ENCODE peak calls at places on chromosome 10, in four cellular contexts. One of them, this sample, is unnamed.

GRCh38 chr10:16853201-16853600 is 36.0 kb upstream of the RSU1 start:
- DNase-seq in HepG2: peak
- DNase-seq in SK-N-SH: peak
- DNase-seq in GM12878: no peak
- DNase-seq in this sample: no peak

GRCh38 chr10:350981-351501 is 215.8 kb downstream of the ZMYND11 start:
- DNase-seq in HepG2: no peak
- DNase-seq in SK-N-SH: no peak
- DNase-seq in GM12878: no peak
- DNase-seq in this sample: no peak

GRCh38 chr10:16893664-16894063 is 76.4 kb upstream of the RSU1 start:
- DNase-seq in HepG2: no peak
- DNase-seq in SK-N-SH: no peak
- DNase-seq in GM12878: no peak
- DNase-seq in this sample: no peak

GRCh38 chr10:22997102-22997501 is 69.2 kb downstream of the ARMC3 start:
- DNase-seq in HepG2: no peak
- DNase-seq in SK-N-SH: peak
- DNase-seq in GM12878: no peak
- DNase-seq in this sample: peak

GRCh38 chr10:129694633-129695356 is 227.8 kb downstream of the MGMT start:
- DNase-seq in HepG2: no peak
- DNase-seq in SK-N-SH: no peak
- DNase-seq in GM12878: no peak
- DNase-seq in this sample: no peak

GRCh38 chr10:61609609-61610166 is 53.0 kb upstream of the CABCOCO1 start:
- DNase-seq in HepG2: no peak
- DNase-seq in SK-N-SH: no peak
- DNase-seq in GM12878: no peak
- DNase-seq in this sample: no peak

GRCh38 chr10:43109671-43110249 is 28.5 kb upstream of the CSGALNACT2 start:
- DNase-seq in HepG2: no peak
- DNase-seq in SK-N-SH: no peak
- DNase-seq in GM12878: no peak
- DNase-seq in this sample: no peak

GRCh38 chr10:49407552-49408137 is 11.8 kb upstream of the DRGX start:
- DNase-seq in HepG2: peak
- DNase-seq in SK-N-SH: peak
- DNase-seq in GM12878: no peak
- DNase-seq in this sample: peak

GRCh38 chr10:129942936-129943724 is 20.9 kb downstream of the EBF3 start:
- DNase-seq in HepG2: no peak
- DNase-seq in SK-N-SH: no peak
- DNase-seq in GM12878: no peak
- DNase-seq in this sample: no peak

GRCh38 chr10:122461367-122461728 is at the start of gene HTRA1:
- DNase-seq in HepG2: no peak
- DNase-seq in SK-N-SH: peak
- DNase-seq in GM12878: no peak
- DNase-seq in this sample: no peak

GRCh38 chr10:80506189-80506575 is 31.5 kb upstream of the SH2D4B start:
- DNase-seq in HepG2: peak
- DNase-seq in SK-N-SH: no peak
- DNase-seq in GM12878: no peak
- DNase-seq in this sample: no peak

GRCh38 chr10:5529702-5530411 is 5.1 kb downstream of the CALML3 start:
- DNase-seq in HepG2: no peak
- DNase-seq in SK-N-SH: no peak
- DNase-seq in GM12878: no peak
- DNase-seq in this sample: no peak

GRCh38 chr10:131727612-131728011 is 173.2 kb upstream of the PPP2R2D start:
- DNase-seq in HepG2: no peak
- DNase-seq in SK-N-SH: no peak
- DNase-seq in GM12878: no peak
- DNase-seq in this sample: no peak

GRCh38 chr10:12929381-12929780 is 72.1 kb downstream of the CCDC3 start:
- DNase-seq in HepG2: no peak
- DNase-seq in SK-N-SH: no peak
- DNase-seq in GM12878: no peak
- DNase-seq in this sample: no peak

GRCh38 chr10:125166658-125167057 is 6.3 kb upstream of the CTBP2 start:
- DNase-seq in HepG2: no peak
- DNase-seq in SK-N-SH: no peak
- DNase-seq in GM12878: no peak
- DNase-seq in this sample: no peak

GRCh38 chr10:48768451-48768766 is 83.7 kb downstream of the WDFY4 start:
- DNase-seq in HepG2: no peak
- DNase-seq in SK-N-SH: no peak
- DNase-seq in GM12878: no peak
- DNase-seq in this sample: no peak

GRCh38 chr10:121952226-121952625 is 22.8 kb downstream of the NSMCE4A start:
- DNase-seq in HepG2: no peak
- DNase-seq in SK-N-SH: no peak
- DNase-seq in GM12878: no peak
- DNase-seq in this sample: no peak

GRCh38 chr10:26437637-26438461 is at the start of gene APBB1IP:
- DNase-seq in HepG2: no peak
- DNase-seq in SK-N-SH: no peak
- DNase-seq in GM12878: peak
- DNase-seq in this sample: no peak

GRCh38 chr10:132388901-132389630 is 7.9 kb upstream of the PWWP2B start:
- DNase-seq in HepG2: no peak
- DNase-seq in SK-N-SH: no peak
- DNase-seq in GM12878: no peak
- DNase-seq in this sample: no peak

GRCh38 chr10:73772280-73773151 is 9.3 kb upstream of the CHCHD1 start:
- DNase-seq in HepG2: peak
- DNase-seq in SK-N-SH: peak
- DNase-seq in GM12878: peak
- DNase-seq in this sample: peak
- TF ChIP-seq REST in HepG2: no peak
- TF ChIP-seq REST in SK-N-SH: no peak
- TF ChIP-seq REST in GM12878: no peak
- TF ChIP-seq REST in this sample: peak

GRCh38 chr10:111075577-111076185 is 1.1 kb upstream of the ADRA2A start:
- DNase-seq in HepG2: no peak
- DNase-seq in SK-N-SH: no peak
- DNase-seq in GM12878: no peak
- DNase-seq in this sample: no peak

GRCh38 chr10:111078505-111079185 is 1.8 kb downstream of the ADRA2A start:
- DNase-seq in HepG2: no peak
- DNase-seq in SK-N-SH: no peak
- DNase-seq in GM12878: no peak
- DNase-seq in this sample: no peak

GRCh38 chr10:111077715-111078504 is 1.1 kb downstream of the ADRA2A start:
- DNase-seq in HepG2: no peak
- DNase-seq in SK-N-SH: peak
- DNase-seq in GM12878: no peak
- DNase-seq in this sample: no peak

GRCh38 chr10:111076191-111076681 is 593 bp upstream of the ADRA2A start:
- DNase-seq in HepG2: no peak
- DNase-seq in SK-N-SH: peak
- DNase-seq in GM12878: no peak
- DNase-seq in this sample: peak

GRCh38 chr10:111076682-111077661 is at the start of gene ADRA2A:
- DNase-seq in HepG2: no peak
- DNase-seq in SK-N-SH: peak
- DNase-seq in GM12878: no peak
- DNase-seq in this sample: no peak
- TF ChIP-seq FOXM1 in HepG2: no peak
- TF ChIP-seq FOXM1 in SK-N-SH: no peak
- TF ChIP-seq FOXM1 in GM12878: no peak
- TF ChIP-seq FOXM1 in this sample: no peak

GRCh38 chr10:28668363-28669226 is 8.7 kb upstream of the BAMBI start:
- DNase-seq in HepG2: no peak
- DNase-seq in SK-N-SH: peak
- DNase-seq in GM12878: no peak
- DNase-seq in this sample: peak
- TF ChIP-seq MXI1 in HepG2: no peak
- TF ChIP-seq MXI1 in SK-N-SH: no peak
- TF ChIP-seq MXI1 in GM12878: no peak
- TF ChIP-seq MXI1 in this sample: no peak

DNA sequence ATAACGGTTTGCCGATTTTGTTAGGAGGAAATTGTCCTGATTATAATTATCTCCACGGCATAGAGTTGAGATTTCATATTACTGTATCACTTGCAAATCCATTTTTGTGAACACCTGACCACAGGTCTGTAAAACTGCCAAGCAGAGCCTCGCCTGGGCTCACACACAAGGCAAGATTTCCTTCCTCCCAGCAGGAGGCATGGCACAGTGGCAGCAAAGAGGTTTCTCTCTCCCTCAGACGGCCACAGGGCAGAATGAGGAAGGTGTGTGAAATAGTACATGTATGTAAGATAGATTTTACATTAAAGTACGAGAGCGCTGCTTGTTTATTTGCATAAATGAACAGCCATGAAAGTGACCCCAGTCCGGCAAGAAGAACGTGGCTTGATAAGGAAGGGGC is 130.1 kb downstream of the CELF2 start:
- DNase-seq in HepG2: no peak
- DNase-seq in SK-N-SH: no peak
- DNase-seq in GM12878: no peak
- DNase-seq in this sample: no peak
- TF ChIP-seq REST in HepG2: no peak
- TF ChIP-seq REST in SK-N-SH: no peak
- TF ChIP-seq REST in GM12878: no peak
- TF ChIP-seq REST in this sample: no peak

GRCh38 chr10:86231796-86232560 is 134.6 kb downstream of the GRID1 start:
- DNase-seq in HepG2: no peak
- DNase-seq in SK-N-SH: no peak
- DNase-seq in GM12878: no peak
- DNase-seq in this sample: no peak
- TF ChIP-seq FOXM1 in HepG2: no peak
- TF ChIP-seq FOXM1 in SK-N-SH: no peak
- TF ChIP-seq FOXM1 in GM12878: no peak
- TF ChIP-seq FOXM1 in this sample: no peak